ENCODE peak calls at places on chromosomes 12 and 14, in nine cellular contexts. One of them, this sample, is unnamed.
A peak's percentile ranks its signal among the peaks of the same experiment; 100 is the strongest.

GRCh38 chr12:70853326-70853725 is 67.2 kb downstream of the PTPRR start:
- DNase-seq in posterior cingulate gyrus: no peak
- DNase-seq in GM10248: no peak
- DNase-seq in EL: peak; percentile 65
- DNase-seq in bronchial epithelial cell: peak; percentile 12
- DNase-seq in stimulated activated CD4-positive, alpha-beta T cell treated with anti-CD3 and anti-CD28 coated beads, Interleukin-2, amount 100 ng/mL, for 48 hours: no peak
- DNase-seq in glutamatergic neuron: no peak
- DNase-seq in Caco-2: no peak
- DNase-seq in CD4-positive, CD25-positive, alpha-beta regulatory T cell: no peak
- DNase-seq in this sample: no peak

GRCh38 chr12:100221523-100221922 is 20.9 kb downstream of the ACTR6 start:
- DNase-seq in bronchial epithelial cell: peak; percentile 15
- DNase-seq in GM10248: no peak
- DNase-seq in EL: no peak
- DNase-seq in stimulated activated CD4-positive, alpha-beta T cell treated with anti-CD3 and anti-CD28 coated beads, Interleukin-2, amount 100 ng/mL, for 48 hours: no peak
- DNase-seq in CD4-positive, CD25-positive, alpha-beta regulatory T cell: no peak
- DNase-seq in posterior cingulate gyrus: no peak
- DNase-seq in Caco-2: no peak
- DNase-seq in glutamatergic neuron: no peak
- DNase-seq in this sample: no peak

GRCh38 chr12:124497658-124498057 is 69.8 kb downstream of the NCOR2 start:
- DNase-seq in Caco-2: no peak
- DNase-seq in bronchial epithelial cell: peak; percentile 74
- DNase-seq in EL: peak; percentile 81
- DNase-seq in stimulated activated CD4-positive, alpha-beta T cell treated with anti-CD3 and anti-CD28 coated beads, Interleukin-2, amount 100 ng/mL, for 48 hours: no peak
- DNase-seq in glutamatergic neuron: no peak
- DNase-seq in CD4-positive, CD25-positive, alpha-beta regulatory T cell: no peak
- DNase-seq in GM10248: no peak
- DNase-seq in posterior cingulate gyrus: no peak
- DNase-seq in this sample: no peak

GRCh38 chr14:75280831-75281690 is 2.4 kb downstream of the FOS start:
- DNase-seq in CD4-positive, CD25-positive, alpha-beta regulatory T cell: no peak
- DNase-seq in posterior cingulate gyrus: no peak
- DNase-seq in stimulated activated CD4-positive, alpha-beta T cell treated with anti-CD3 and anti-CD28 coated beads, Interleukin-2, amount 100 ng/mL, for 48 hours: no peak
- DNase-seq in bronchial epithelial cell: no peak
- DNase-seq in EL: no peak
- DNase-seq in GM10248: no peak
- DNase-seq in glutamatergic neuron: no peak
- DNase-seq in Caco-2: peak; percentile 35
- DNase-seq in this sample: no peak

GRCh38 chr14:54117401-54117800 is 160.8 kb upstream of the BMP4 start:
- DNase-seq in stimulated activated CD4-positive, alpha-beta T cell treated with anti-CD3 and anti-CD28 coated beads, Interleukin-2, amount 100 ng/mL, for 48 hours: no peak
- DNase-seq in GM10248: no peak
- DNase-seq in bronchial epithelial cell: no peak
- DNase-seq in CD4-positive, CD25-positive, alpha-beta regulatory T cell: no peak
- DNase-seq in posterior cingulate gyrus: no peak
- DNase-seq in glutamatergic neuron: no peak
- DNase-seq in EL: no peak
- DNase-seq in Caco-2: no peak
- DNase-seq in this sample: no peak

GRCh38 chr14:92596328-92596943 is 82.9 kb downstream of the RIN3 start:
- DNase-seq in posterior cingulate gyrus: no peak
- DNase-seq in Caco-2: no peak
- DNase-seq in GM10248: no peak
- DNase-seq in stimulated activated CD4-positive, alpha-beta T cell treated with anti-CD3 and anti-CD28 coated beads, Interleukin-2, amount 100 ng/mL, for 48 hours: no peak
- DNase-seq in EL: no peak
- DNase-seq in glutamatergic neuron: no peak
- DNase-seq in CD4-positive, CD25-positive, alpha-beta regulatory T cell: no peak
- DNase-seq in bronchial epithelial cell: no peak
- DNase-seq in this sample: no peak

GRCh38 chr12:111396726-111397445 is 8.8 kb upstream of the SH2B3 start:
- DNase-seq in posterior cingulate gyrus: peak; percentile 67
- DNase-seq in stimulated activated CD4-positive, alpha-beta T cell treated with anti-CD3 and anti-CD28 coated beads, Interleukin-2, amount 100 ng/mL, for 48 hours: peak; percentile 86
- DNase-seq in Caco-2: peak; percentile 91
- DNase-seq in bronchial epithelial cell: peak; percentile 75
- DNase-seq in GM10248: peak; percentile 87
- DNase-seq in CD4-positive, CD25-positive, alpha-beta regulatory T cell: peak; percentile 85
- DNase-seq in EL: peak; percentile 90
- DNase-seq in glutamatergic neuron: peak; percentile 95
- DNase-seq in this sample: peak; percentile 80

GRCh38 chr12:108542320-108542719 is 18.7 kb downstream of the SART3 start:
- DNase-seq in GM10248: no peak
- DNase-seq in posterior cingulate gyrus: no peak
- DNase-seq in Caco-2: no peak
- DNase-seq in stimulated activated CD4-positive, alpha-beta T cell treated with anti-CD3 and anti-CD28 coated beads, Interleukin-2, amount 100 ng/mL, for 48 hours: no peak
- DNase-seq in CD4-positive, CD25-positive, alpha-beta regulatory T cell: no peak
- DNase-seq in glutamatergic neuron: no peak
- DNase-seq in EL: no peak
- DNase-seq in bronchial epithelial cell: no peak
- DNase-seq in this sample: no peak

GRCh38 chr14:54503476-54503875 is 6.2 kb upstream of the CGRRF1 start:
- DNase-seq in CD4-positive, CD25-positive, alpha-beta regulatory T cell: no peak
- DNase-seq in GM10248: no peak
- DNase-seq in bronchial epithelial cell: peak; percentile 36
- DNase-seq in glutamatergic neuron: no peak
- DNase-seq in Caco-2: peak; percentile 38
- DNase-seq in posterior cingulate gyrus: no peak
- DNase-seq in stimulated activated CD4-positive, alpha-beta T cell treated with anti-CD3 and anti-CD28 coated beads, Interleukin-2, amount 100 ng/mL, for 48 hours: no peak
- DNase-seq in EL: peak; percentile 57
- DNase-seq in this sample: no peak

GRCh38 chr12:130953783-130954543 is at the start of gene ADGRD1:
- DNase-seq in stimulated activated CD4-positive, alpha-beta T cell treated with anti-CD3 and anti-CD28 coated beads, Interleukin-2, amount 100 ng/mL, for 48 hours: no peak
- DNase-seq in EL: peak; percentile 19
- DNase-seq in Caco-2: peak; percentile 26
- DNase-seq in glutamatergic neuron: no peak
- DNase-seq in posterior cingulate gyrus: no peak
- DNase-seq in bronchial epithelial cell: no peak
- DNase-seq in CD4-positive, CD25-positive, alpha-beta regulatory T cell: no peak
- DNase-seq in GM10248: peak; percentile 42
- DNase-seq in this sample: no peak

This sample was measured in NCI-H2081.